ENCODE peak calls at places on chromosomes 5 and 9, in seven cellular contexts. B is heart left ventricle; O is naive thymus-derived CD8-positive, alpha-beta T cell; J is KBM-7; U is T follicular helper cell; D is LoVo; K is activated T-helper 1 cell treated with anti-CD3 and anti-CD28 coated beads, Interleukin-2, amount 50 U/mL, for 16 hours. I is an unnamed sample.

GRCh38 chr9:100474082-100474949 is 1.4 kb downstream of the TMEFF1 start:
- DNase-seq in B (no peak), O (no peak), J (peak), U (no peak), D (no peak), K (no peak), I (no peak)

GRCh38 chr5:61578858-61579503 is 246.9 kb downstream of the ZSWIM6 start:
- DNase-seq in B (no peak), O (no peak), J (no peak), U (no peak), D (no peak), K (no peak), I (no peak)

GRCh38 chr9:19138084-19138483 is 10.8 kb upstream of the PLIN2 start:
- DNase-seq in B (no peak), O (no peak), J (no peak), U (no peak), D (no peak), K (no peak), I (no peak)

GRCh38 chr9:37271679-37272078 is 150.8 kb upstream of the GRHPR start:
- DNase-seq in B (no peak), O (no peak), J (no peak), U (no peak), D (no peak), K (no peak), I (no peak)

GRCh38 chr5:180590543-180591248 is 603 bp downstream of the SCGB3A1 start:
- DNase-seq in B (no peak), O (no peak), J (no peak), U (no peak), D (no peak), K (no peak), I (no peak)

GRCh38 chr5:19739691-19740090 is 248.3 kb downstream of the CDH18 start:
- DNase-seq in B (no peak), O (no peak), J (no peak), U (no peak), D (no peak), K (no peak), I (no peak)

GRCh38 chr9:122383992-122384461 is 13.2 kb downstream of the PTGS1 start:
- DNase-seq in B (no peak), O (no peak), J (no peak), U (no peak), D (no peak), K (no peak), I (no peak)

GRCh38 chr9:112487008-112487798 is 576 bp downstream of the KIAA1958 start:
- DNase-seq in B (peak), O (peak), J (peak), U (peak), D (peak), K (peak), I (peak)

GRCh38 chr9:114371986-114372917 is 15.5 kb downstream of the AKNA start:
- DNase-seq in B (no peak), O (no peak), J (peak), U (peak), D (no peak), K (no peak), I (no peak)

GRCh38 chr9:35908484-35909125 is 685 bp upstream of the SPAAR start:
- DNase-seq in B (peak), O (no peak), J (no peak), U (no peak), D (no peak), K (no peak), I (no peak)

GRCh38 chr5:169650701-169651331 is 13.7 kb downstream of the DOCK2 start:
- DNase-seq in B (no peak), O (no peak), J (peak), U (no peak), D (no peak), K (no peak), I (no peak)

GRCh38 chr9:35432076-35432475 is 57.8 kb upstream of the RUSC2 start:
- DNase-seq in B (no peak), O (no peak), J (no peak), U (no peak), D (no peak), K (no peak), I (no peak)

GRCh38 chr5:172716796-172717313 is 54.1 kb downstream of the DUSP1 start:
- DNase-seq in B (peak), O (peak), J (peak), U (peak), D (peak), K (peak), I (peak)

GRCh38 chr9:132160802-132161742 is 786 bp upstream of the NTNG2 start:
- DNase-seq in B (peak), O (peak), J (peak), U (peak), D (no peak), K (no peak), I (no peak)

GRCh38 chr5:32916648-32917047 is 205.5 kb downstream of the NPR3 start:
- DNase-seq in B (no peak), O (no peak), J (peak), U (no peak), D (peak), K (no peak), I (no peak)

GRCh38 chr5:142749321-142749720 is 20.9 kb upstream of the ARHGAP26 start:
- DNase-seq in B (no peak), O (no peak), J (peak), U (no peak), D (no peak), K (no peak), I (no peak)

GRCh38 chr5:149452665-149453617 is 73.8 kb upstream of the IL17B start:
- DNase-seq in B (peak), O (no peak), J (no peak), U (no peak), D (no peak), K (no peak), I (no peak)

GRCh38 chr9:130359819-130360218 is 84.9 kb upstream of the ASS1 start:
- DNase-seq in B (no peak), O (no peak), J (no peak), U (no peak), D (no peak), K (no peak), I (no peak)

GRCh38 chr9:4489562-4489918 is 728 bp upstream of the SLC1A1 start:
- DNase-seq in B (peak), O (no peak), J (no peak), U (no peak), D (no peak), K (no peak), I (no peak)

GRCh38 chr9:114487607-114488300 is 17.5 kb downstream of the WHRN start:
- DNase-seq in B (peak), O (peak), J (peak), U (peak), D (peak), K (no peak), I (peak)

GRCh38 chr5:73678322-73678740 is 52.3 kb downstream of the ARHGEF28 start:
- DNase-seq in B (no peak), O (no peak), J (no peak), U (no peak), D (peak), K (no peak), I (no peak)

GRCh38 chr5:128082551-128083032 is 974 bp upstream of the SLC12A2 start:
- DNase-seq in B (no peak), O (no peak), J (no peak), U (no peak), D (no peak), K (no peak), I (no peak)

GRCh38 chr9:95032580-95033298 is 284.8 kb downstream of the FANCC start:
- DNase-seq in B (no peak), O (no peak), J (peak), U (no peak), D (no peak), K (no peak), I (no peak)

GRCh38 chr5:180866985-180867384 is 5.9 kb upstream of the ZFP62 start:
- DNase-seq in B (no peak), O (no peak), J (no peak), U (no peak), D (no peak), K (no peak), I (no peak)

GRCh38 chr5:155278524-155278923 is 265.0 kb downstream of the KIF4B start:
- DNase-seq in B (no peak), O (no peak), J (no peak), U (no peak), D (no peak), K (no peak), I (no peak)